ENCODE peak calls at places on chromosomes 12 and 14, in six cellular contexts. K is adrenal gland, R is stomach, J is left ventricle myocardium inferior, N is A549, F is suprapubic skin. G is an unnamed sample.

GRCh38 chr12:132560421-132560830 is 50.0 kb downstream of the LRCOL1 start:
- DNase-seq in R (peak; percentile 38), N (peak; percentile 39), K (no peak), J (no peak), F (no peak), G (peak; percentile 50)

GRCh38 chr12:124716208-124717141 is 147.2 kb downstream of the SCARB1 start:
- DNase-seq in J (no peak), N (no peak), K (no peak), R (peak; percentile 55), F (no peak), G (no peak)

GRCh38 chr12:124660846-124661245 is 93.4 kb upstream of the NCOR2 start:
- DNase-seq in N (no peak), R (no peak), K (no peak), F (no peak), J (no peak), G (no peak)

GRCh38 chr14:38125484-38125912 is 82.2 kb upstream of the SSTR1 start:
- DNase-seq in J (no peak), K (no peak), R (no peak), F (no peak), N (no peak), G (no peak)

GRCh38 chr12:63862187-63863107 is 17.9 kb downstream of the SRGAP1 start:
- DNase-seq in N (peak; percentile 96), R (peak; percentile 62), K (peak; percentile 22), J (no peak), F (no peak), G (no peak)

GRCh38 chr14:70665448-70666363 is 24.0 kb downstream of the TTC9 start:
- DNase-seq in N (peak; percentile 43), J (no peak), K (peak; percentile 31), F (peak; percentile 72), R (peak; percentile 91), G (no peak)

GRCh38 chr14:23445773-23446172 is 10.3 kb upstream of the MYH7 start:
- DNase-seq in K (no peak), N (no peak), J (no peak), F (no peak), R (no peak), G (no peak)

GRCh38 chr14:89366580-89367448 is 50.2 kb downstream of the FOXN3 start:
- DNase-seq in F (no peak), J (no peak), R (no peak), K (no peak), N (no peak), G (peak; percentile 57)

GRCh38 chr12:85654456-85654840 is 181.8 kb downstream of the RASSF9 start:
- DNase-seq in R (no peak), K (no peak), F (no peak), N (no peak), J (no peak), G (no peak)

GRCh38 chr12:52907092-52907810 is 2.4 kb upstream of the KRT8 start:
- DNase-seq in N (peak; percentile 70), R (peak; percentile 94), K (peak; percentile 71), F (peak; percentile 77), J (peak; percentile 29), G (peak; percentile 28)

GRCh38 chr12:123022205-123022604 is 41.7 kb downstream of the ARL6IP4 start:
- DNase-seq in R (no peak), N (no peak), K (no peak), F (no peak), J (no peak), G (no peak)

GRCh38 chr12:27870939-27871338 is 90.9 kb upstream of the MANSC4 start:
- DNase-seq in R (no peak), J (no peak), N (no peak), K (no peak), F (no peak), G (no peak)

GRCh38 chr14:104878582-104878981 is 13.5 kb downstream of the CEP170B start:
- DNase-seq in N (no peak), J (peak; percentile 13), K (peak; percentile 6), R (no peak), F (no peak), G (no peak)

GRCh38 chr12:49662998-49663843 is 39.9 kb downstream of the PRPF40B start:
- DNase-seq in J (peak; percentile 80), K (peak; percentile 69), N (no peak), R (no peak), F (no peak), G (peak; percentile 58)

GRCh38 chr14:74134484-74134883 is 49.7 kb downstream of the LIN52 start:
- DNase-seq in K (no peak), N (no peak), J (no peak), F (no peak), R (no peak), G (no peak)

GRCh38 chr12:87928046-87928445 is 101.2 kb downstream of the C12orf50 start:
- DNase-seq in K (no peak), N (no peak), F (no peak), R (no peak), J (no peak), G (no peak)

GRCh38 chr12:93065896-93066295 is 136.8 kb upstream of the EEA1 start:
- DNase-seq in F (no peak), R (no peak), N (no peak), K (no peak), J (no peak), G (no peak)

GRCh38 chr14:76201162-76201561 is 49.4 kb downstream of the GPATCH2L start:
- DNase-seq in J (no peak), R (no peak), N (peak; percentile 54), K (no peak), F (no peak), G (no peak)

GRCh38 chr14:94685681-94686485 is 73.7 kb downstream of the SERPINA3 start:
- DNase-seq in R (no peak), K (no peak), N (no peak), F (peak; percentile 24), J (no peak), G (no peak)

GRCh38 chr12:106037524-106038298 is 101.0 kb downstream of the NUAK1 start:
- DNase-seq in N (no peak), F (no peak), R (no peak), J (no peak), K (no peak), G (no peak)

GRCh38 chr12:115898670-115899069 is 378.8 kb downstream of the MED13L start:
- DNase-seq in J (no peak), N (peak; percentile 28), R (no peak), F (no peak), K (no peak), G (no peak)
- TF ChIP-seq CTCF in J (no peak), N (peak; percentile 11), R (no peak), F (no peak), K (no peak), G (no peak)

GRCh38 chr12:21710944-21711343 is 53.3 kb upstream of the LDHB start:
- DNase-seq in K (no peak), N (no peak), R (no peak), F (no peak), J (no peak), G (no peak)
- H3K27ac ChIP-seq in K (no peak overlapping the region), N (no peak overlapping the region), R (no peak overlapping the region), F (no peak overlapping the region), J (peak overlapping the region; percentile 60), G (no peak overlapping the region)

GRCh38 chr12:103933237-103933636 is 3.0 kb downstream of the HSP90B1 start:
- DNase-seq in R (no peak), K (no peak), N (no peak), J (no peak), F (no peak), G (no peak)
- H3K4me3 ChIP-seq in R (no peak overlapping the region), K (no peak overlapping the region), N (no peak overlapping the region), J (peak overlapping the region; percentile 86), F (no peak overlapping the region), G (no peak overlapping the region)

GRCh38 chr14:102939820-102940561 is 17.5 kb downstream of the AMN start:
- DNase-seq in F (no peak), J (no peak), R (peak; percentile 89), N (no peak), K (no peak), G (no peak)
- TF ChIP-seq CTCF in F (no peak), J (no peak), R (no peak), N (no peak), K (no peak), G (no peak)

GRCh38 chr12:53940448-53941014 is 1.9 kb downstream of the HOXC13 start:
- DNase-seq in F (no peak), J (no peak), R (no peak), K (no peak), N (no peak), G (no peak)

GRCh38 chr12:53941187-53941586 is 2.6 kb downstream of the HOXC13 start:
- DNase-seq in N (no peak), R (no peak), F (no peak), J (no peak), K (no peak), G (no peak)

GRCh38 chr12:53937596-53938275 is 895 bp upstream of the HOXC13 start:
- DNase-seq in N (no peak), F (no peak), R (no peak), J (no peak), K (no peak), G (no peak)

GRCh38 chr12:53938276-53939140 is at the start of gene HOXC13:
- DNase-seq in K (peak; percentile 39), J (no peak), R (no peak), F (peak; percentile 95), N (peak; percentile 100), G (peak; percentile 72)

GRCh38 chr12:53939141-53940108 is 794 bp downstream of the HOXC13 start:
- DNase-seq in J (no peak), F (no peak), K (peak; percentile 20), R (no peak), N (peak; percentile 30), G (no peak)
- H3K27ac ChIP-seq in J (no peak overlapping the region), F (peak overlapping the region; percentile 87), K (no peak overlapping the region), R (no peak overlapping the region), N (peak overlapping the region; percentile 94), G (no peak overlapping the region)

DNA sequence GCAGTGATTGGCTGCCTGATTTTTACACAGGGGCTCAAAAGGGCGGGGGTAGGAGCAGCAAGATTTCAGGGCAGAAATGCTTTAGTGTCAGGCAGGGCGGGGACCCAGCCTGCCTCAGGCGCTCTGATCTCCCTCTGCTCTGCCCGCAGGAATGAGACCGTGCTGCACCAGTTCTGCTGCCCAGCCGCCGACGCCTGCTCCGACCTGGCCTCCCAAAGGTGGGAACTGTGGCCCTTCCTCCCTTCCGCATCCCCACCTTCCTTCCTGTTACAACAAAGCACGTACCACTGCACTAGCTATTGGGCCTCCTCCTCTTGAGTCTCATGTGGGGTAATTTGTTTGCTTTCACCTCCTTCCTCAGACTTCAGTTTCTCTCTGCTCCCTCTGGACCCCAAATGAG is 32.4 kb downstream of the IQSEC3 start:
- DNase-seq in R (no peak), K (no peak), F (no peak), J (no peak), N (no peak), G (no peak)
- H3K4me3 ChIP-seq in R (no peak overlapping the region), K (no peak overlapping the region), F (no peak overlapping the region), J (no peak overlapping the region), N (no peak overlapping the region), G (no peak overlapping the region)

GRCh38 chr12:57481671-57482070 is 2.0 kb upstream of the ARHGAP9 start:
- DNase-seq in F (no peak), R (no peak), K (no peak), N (no peak), J (no peak), G (no peak)
- TF ChIP-seq CTCF in F (no peak), R (no peak), K (no peak), N (no peak), J (no peak), G (no peak)

GRCh38 chr12:12714276-12715001 is 2.7 kb upstream of the CDKN1B start:
- DNase-seq in J (no peak), F (no peak), N (peak; percentile 68), K (peak; percentile 57), R (peak; percentile 54), G (no peak)
- H3K27ac ChIP-seq in J (peak overlapping the region; percentile 97), F (peak overlapping the region; percentile 100), N (peak overlapping the region; percentile 77), K (peak overlapping the region; percentile 19), R (peak overlapping the region; percentile 100), G (peak overlapping the region; percentile 44)